ENCODE peak calls at places on chromosomes 2 and 18, in four cellular contexts. One of them, this sample, is unnamed.

GRCh38 chr2:102736174-102736606 is 25.6 kb upstream of the TMEM182 start:
- DNase-seq in NCI-H2171 treated with DMSO at 0.1 percent for 48 hours: peak
- DNase-seq in lower leg skin: no peak
- DNase-seq in stimulated activated CD8-positive, alpha-beta memory T cell treated with anti-CD3 and anti-CD28 coated beads, Interleukin-12 subunit alpha, Interleukin-12 subunit beta, amount 100 ng/mL, for 1 hour: no peak
- DNase-seq in this sample: peak

GRCh38 chr2:63249146-63249545 is 198.5 kb downstream of the OTX1 start:
- DNase-seq in NCI-H2171 treated with DMSO at 0.1 percent for 48 hours: no peak
- DNase-seq in lower leg skin: no peak
- DNase-seq in stimulated activated CD8-positive, alpha-beta memory T cell treated with anti-CD3 and anti-CD28 coated beads, Interleukin-12 subunit alpha, Interleukin-12 subunit beta, amount 100 ng/mL, for 1 hour: no peak
- DNase-seq in this sample: no peak

GRCh38 chr2:12675352-12675795 is 41.4 kb upstream of the TRIB2 start:
- DNase-seq in NCI-H2171 treated with DMSO at 0.1 percent for 48 hours: no peak
- DNase-seq in lower leg skin: no peak
- DNase-seq in stimulated activated CD8-positive, alpha-beta memory T cell treated with anti-CD3 and anti-CD28 coated beads, Interleukin-12 subunit alpha, Interleukin-12 subunit beta, amount 100 ng/mL, for 1 hour: no peak
- DNase-seq in this sample: no peak

GRCh38 chr2:183490930-183491329 is 366.7 kb downstream of the NUP35 start:
- DNase-seq in NCI-H2171 treated with DMSO at 0.1 percent for 48 hours: peak
- DNase-seq in lower leg skin: no peak
- DNase-seq in stimulated activated CD8-positive, alpha-beta memory T cell treated with anti-CD3 and anti-CD28 coated beads, Interleukin-12 subunit alpha, Interleukin-12 subunit beta, amount 100 ng/mL, for 1 hour: no peak
- DNase-seq in this sample: no peak

GRCh38 chr2:213703699-213704098 is 419.4 kb downstream of the SPAG16 start:
- DNase-seq in NCI-H2171 treated with DMSO at 0.1 percent for 48 hours: no peak
- DNase-seq in lower leg skin: no peak
- DNase-seq in stimulated activated CD8-positive, alpha-beta memory T cell treated with anti-CD3 and anti-CD28 coated beads, Interleukin-12 subunit alpha, Interleukin-12 subunit beta, amount 100 ng/mL, for 1 hour: no peak
- DNase-seq in this sample: no peak

GRCh38 chr2:36453652-36454051 is 98.1 kb downstream of the CRIM1 start:
- DNase-seq in NCI-H2171 treated with DMSO at 0.1 percent for 48 hours: no peak
- DNase-seq in lower leg skin: no peak
- DNase-seq in stimulated activated CD8-positive, alpha-beta memory T cell treated with anti-CD3 and anti-CD28 coated beads, Interleukin-12 subunit alpha, Interleukin-12 subunit beta, amount 100 ng/mL, for 1 hour: no peak
- DNase-seq in this sample: no peak

GRCh38 chr2:216904974-216905373 is 45.1 kb upstream of the TNP1 start:
- DNase-seq in NCI-H2171 treated with DMSO at 0.1 percent for 48 hours: peak
- DNase-seq in lower leg skin: no peak
- DNase-seq in stimulated activated CD8-positive, alpha-beta memory T cell treated with anti-CD3 and anti-CD28 coated beads, Interleukin-12 subunit alpha, Interleukin-12 subunit beta, amount 100 ng/mL, for 1 hour: no peak
- DNase-seq in this sample: no peak

GRCh38 chr2:10141736-10142639 is 19.4 kb downstream of the RRM2 start:
- DNase-seq in NCI-H2171 treated with DMSO at 0.1 percent for 48 hours: peak
- DNase-seq in lower leg skin: no peak
- DNase-seq in stimulated activated CD8-positive, alpha-beta memory T cell treated with anti-CD3 and anti-CD28 coated beads, Interleukin-12 subunit alpha, Interleukin-12 subunit beta, amount 100 ng/mL, for 1 hour: no peak
- DNase-seq in this sample: peak

GRCh38 chr18:9707381-9708056 is 582 bp upstream of the RAB31 start:
- DNase-seq in NCI-H2171 treated with DMSO at 0.1 percent for 48 hours: no peak
- DNase-seq in lower leg skin: no peak
- DNase-seq in stimulated activated CD8-positive, alpha-beta memory T cell treated with anti-CD3 and anti-CD28 coated beads, Interleukin-12 subunit alpha, Interleukin-12 subunit beta, amount 100 ng/mL, for 1 hour: no peak
- DNase-seq in this sample: no peak

GRCh38 chr2:219350215-219350937 is 17.8 kb upstream of the RESP18 start:
- DNase-seq in NCI-H2171 treated with DMSO at 0.1 percent for 48 hours: no peak
- DNase-seq in lower leg skin: no peak
- DNase-seq in stimulated activated CD8-positive, alpha-beta memory T cell treated with anti-CD3 and anti-CD28 coated beads, Interleukin-12 subunit alpha, Interleukin-12 subunit beta, amount 100 ng/mL, for 1 hour: no peak
- DNase-seq in this sample: no peak

GRCh38 chr2:234881413-234882241 is 70.2 kb upstream of the SH3BP4 start:
- DNase-seq in NCI-H2171 treated with DMSO at 0.1 percent for 48 hours: peak
- DNase-seq in lower leg skin: peak
- DNase-seq in stimulated activated CD8-positive, alpha-beta memory T cell treated with anti-CD3 and anti-CD28 coated beads, Interleukin-12 subunit alpha, Interleukin-12 subunit beta, amount 100 ng/mL, for 1 hour: no peak
- DNase-seq in this sample: peak

GRCh38 chr2:151947524-151948165 is 119.4 kb upstream of the ARL5A start:
- DNase-seq in NCI-H2171 treated with DMSO at 0.1 percent for 48 hours: peak
- DNase-seq in lower leg skin: peak
- DNase-seq in stimulated activated CD8-positive, alpha-beta memory T cell treated with anti-CD3 and anti-CD28 coated beads, Interleukin-12 subunit alpha, Interleukin-12 subunit beta, amount 100 ng/mL, for 1 hour: no peak
- DNase-seq in this sample: peak

GRCh38 chr2:71922501-71923142 is 225.0 kb downstream of the CYP26B1 start:
- DNase-seq in NCI-H2171 treated with DMSO at 0.1 percent for 48 hours: no peak
- DNase-seq in lower leg skin: no peak
- DNase-seq in stimulated activated CD8-positive, alpha-beta memory T cell treated with anti-CD3 and anti-CD28 coated beads, Interleukin-12 subunit alpha, Interleukin-12 subunit beta, amount 100 ng/mL, for 1 hour: no peak
- DNase-seq in this sample: peak

GRCh38 chr18:24633121-24633520 is 172.7 kb downstream of the HRH4 start:
- DNase-seq in NCI-H2171 treated with DMSO at 0.1 percent for 48 hours: peak
- DNase-seq in lower leg skin: no peak
- DNase-seq in stimulated activated CD8-positive, alpha-beta memory T cell treated with anti-CD3 and anti-CD28 coated beads, Interleukin-12 subunit alpha, Interleukin-12 subunit beta, amount 100 ng/mL, for 1 hour: no peak
- DNase-seq in this sample: no peak

GRCh38 chr2:26455037-26455800 is 22.7 kb downstream of the OTOF start:
- DNase-seq in NCI-H2171 treated with DMSO at 0.1 percent for 48 hours: no peak
- DNase-seq in lower leg skin: no peak
- DNase-seq in stimulated activated CD8-positive, alpha-beta memory T cell treated with anti-CD3 and anti-CD28 coated beads, Interleukin-12 subunit alpha, Interleukin-12 subunit beta, amount 100 ng/mL, for 1 hour: no peak
- DNase-seq in this sample: peak

This sample was measured in ecto neural progenitor cell.